ENCODE peak calls at places on chromosomes 11 and 22, in seven cellular contexts. C is kidney, F is ovary, U is breast epithelium, L is skeletal muscle cell, X is upper lobe of right lung, H is foreskin fibroblast. V is an unnamed sample.

GRCh38 chr11:73950869-73951710 is at the start of gene DNAJB13:
- DNase-seq in C (peak), F (peak), U (no peak), L (no peak), X (no peak), H (peak), V (peak)

GRCh38 chr11:120710354-120711187 is 199.0 kb downstream of the GRIK4 start:
- DNase-seq in C (peak), F (peak), U (peak), L (peak), X (no peak), H (peak), V (peak)

GRCh38 chr22:27718186-27719032 is 83.1 kb downstream of the MN1 start:
- DNase-seq in C (peak), F (peak), U (peak), L (peak), X (peak), H (peak), V (peak)

GRCh38 chr22:27107824-27108223 is 450.4 kb downstream of the MIAT start:
- DNase-seq in C (peak), F (peak), U (peak), L (peak), X (no peak), H (peak), V (peak)

GRCh38 chr22:37182101-37182948 is 5.7 kb downstream of the C1QTNF6 start:
- DNase-seq in C (peak), F (no peak), U (no peak), L (no peak), X (peak), H (no peak), V (no peak)

GRCh38 chr11:60854140-60854846 is 1.5 kb downstream of the PTGDR2 start:
- DNase-seq in C (no peak), F (no peak), U (no peak), L (no peak), X (no peak), H (no peak), V (no peak)

GRCh38 chr11:44036811-44037657 is 10.7 kb upstream of the ACCSL start:
- DNase-seq in C (peak), F (peak), U (peak), L (peak), X (peak), H (peak), V (peak)

GRCh38 chr22:29331658-29332300 is 16.3 kb upstream of the RASL10A start:
- DNase-seq in C (peak), F (no peak), U (no peak), L (no peak), X (no peak), H (peak), V (no peak)

GRCh38 chr11:114362958-114363357 is 37.4 kb downstream of the C11orf71 start:
- DNase-seq in C (no peak), F (no peak), U (no peak), L (no peak), X (no peak), H (no peak), V (no peak)

GRCh38 chr11:69080361-69080973 is 31.7 kb downstream of the TPCN2 start:
- DNase-seq in C (no peak), F (no peak), U (no peak), L (no peak), X (no peak), H (peak), V (peak)

GRCh38 chr11:94219771-94220170 is 84.6 kb upstream of the IZUMO1R start:
- DNase-seq in C (no peak), F (no peak), U (no peak), L (no peak), X (no peak), H (no peak), V (no peak)

GRCh38 chr22:32723632-32724031 is 77.9 kb upstream of the TIMP3 start:
- DNase-seq in C (peak), F (peak), U (peak), L (peak), X (peak), H (peak), V (peak)

GRCh38 chr11:40306938-40307548 is 1152.4 kb downstream of the LRRC4C start:
- DNase-seq in C (no peak), F (no peak), U (no peak), L (peak), X (no peak), H (peak), V (peak)

GRCh38 chr11:15106201-15106965 is 8.3 kb upstream of the INSC start:
- DNase-seq in C (no peak), F (no peak), U (no peak), L (peak), X (no peak), H (peak), V (peak)

GRCh38 chr11:113401718-113402117 is 14.1 kb downstream of the ANKK1 start:
- DNase-seq in C (peak), F (no peak), U (peak), L (no peak), X (peak), H (peak), V (peak)

GRCh38 chr11:127492025-127492424 is 491.5 kb upstream of the KIRREL3 start:
- DNase-seq in C (no peak), F (no peak), U (no peak), L (no peak), X (no peak), H (no peak), V (no peak)

GRCh38 chr11:61384271-61385242 is 7.8 kb upstream of the TMEM216 start:
- DNase-seq in C (no peak), F (no peak), U (no peak), L (no peak), X (peak), H (peak), V (no peak)

GRCh38 chr11:78808903-78809302 is 234.2 kb upstream of the NARS2 start:
- DNase-seq in C (no peak), F (no peak), U (no peak), L (no peak), X (no peak), H (no peak), V (no peak)

GRCh38 chr22:50694766-50695420 is 22.3 kb downstream of the SHANK3 start:
- DNase-seq in C (peak), F (peak), U (no peak), L (no peak), X (peak), H (no peak), V (no peak)

GRCh38 chr11:45204761-45205160 is 58.3 kb downstream of the PRDM11 start:
- DNase-seq in C (no peak), F (no peak), U (no peak), L (no peak), X (no peak), H (peak), V (no peak)

GRCh38 chr11:79013509-79013908 is 427.3 kb downstream of the TENM4 start:
- DNase-seq in C (no peak), F (no peak), U (no peak), L (peak), X (no peak), H (peak), V (peak)

GRCh38 chr11:6249822-6250555 is 9.6 kb upstream of the CCKBR start:
- DNase-seq in C (no peak), F (peak), U (no peak), L (peak), X (peak), H (peak), V (peak)

GRCh38 chr22:29342577-29343312 is 27.2 kb upstream of the RASL10A start:
- DNase-seq in C (no peak), F (no peak), U (no peak), L (no peak), X (no peak), H (no peak), V (no peak)

GRCh38 chr11:112797072-112797471 is 164.1 kb upstream of the NCAM1 start:
- DNase-seq in C (no peak), F (no peak), U (no peak), L (no peak), X (no peak), H (no peak), V (no peak)

GRCh38 chr11:86508604-86509471 is 134.2 kb downstream of the CCDC81 start:
- DNase-seq in C (no peak), F (no peak), U (no peak), L (no peak), X (no peak), H (peak), V (no peak)

GRCh38 chr11:126310229-126310991 is 6.5 kb downstream of the DCPS start:
- DNase-seq in C (peak), F (peak), U (peak), L (no peak), X (peak), H (peak), V (peak)

GRCh38 chr11:20599424-20600346 is at the start of gene SLC6A5:
- DNase-seq in C (no peak), F (no peak), U (no peak), L (peak), X (peak), H (peak), V (peak)

GRCh38 chr22:37169947-37170688 is 17.9 kb downstream of the C1QTNF6 start:
- DNase-seq in C (peak), F (no peak), U (no peak), L (no peak), X (peak), H (no peak), V (no peak)

GRCh38 chr11:126319374-126319740 is 15.5 kb downstream of the DCPS start:
- DNase-seq in C (no peak), F (no peak), U (no peak), L (no peak), X (no peak), H (peak), V (no peak)

GRCh38 chr11:61004037-61004641 is 32.7 kb downstream of the CD6 start:
- DNase-seq in C (peak), F (peak), U (no peak), L (peak), X (no peak), H (no peak), V (no peak)

GRCh38 chr11:88016392-88017020 is 158.7 kb downstream of the RAB38 start:
- DNase-seq in C (no peak), F (peak), U (peak), L (peak), X (no peak), H (peak), V (peak)

GRCh38 chr11:107592256-107592655 is 1.3 kb downstream of the ELMOD1 start:
- DNase-seq in C (no peak), F (no peak), U (no peak), L (no peak), X (no peak), H (no peak), V (no peak)

GRCh38 chr11:39374963-39375698 is 2084.3 kb downstream of the LRRC4C start:
- DNase-seq in C (no peak), F (no peak), U (no peak), L (no peak), X (no peak), H (peak), V (no peak)

GRCh38 chr11:1870326-1870696 is 17.4 kb downstream of the LSP1 start:
- DNase-seq in C (peak), F (no peak), U (no peak), L (no peak), X (peak), H (no peak), V (no peak)
- H3K4me3 ChIP-seq in C (no peak), F (no peak), U (peak), L (no peak), X (no peak), H (no peak), V (peak)

GRCh38 chr11:66745356-66746235 is 16.6 kb upstream of the SPTBN2 start:
- DNase-seq in C (peak), F (no peak), U (no peak), L (no peak), X (peak), H (peak), V (peak)
- H3K4me3 ChIP-seq in C (peak), F (peak), U (peak), L (peak), X (peak), H (peak), V (peak)

GRCh38 chr22:39450258-39450955 is 6.4 kb upstream of the MGAT3 start:
- DNase-seq in C (no peak), F (no peak), U (no peak), L (no peak), X (no peak), H (no peak), V (no peak)
- H3K4me3 ChIP-seq in C (no peak), F (no peak), U (no peak), L (no peak), X (no peak), H (no peak), V (no peak)

GRCh38 chr11:13207270-13207664 is 70.3 kb upstream of the BMAL1 start:
- DNase-seq in C (no peak), F (no peak), U (no peak), L (no peak), X (no peak), H (no peak), V (no peak)
- H3K4me3 ChIP-seq in C (no peak), F (no peak), U (peak), L (no peak), X (peak), H (no peak), V (no peak)

DNA sequence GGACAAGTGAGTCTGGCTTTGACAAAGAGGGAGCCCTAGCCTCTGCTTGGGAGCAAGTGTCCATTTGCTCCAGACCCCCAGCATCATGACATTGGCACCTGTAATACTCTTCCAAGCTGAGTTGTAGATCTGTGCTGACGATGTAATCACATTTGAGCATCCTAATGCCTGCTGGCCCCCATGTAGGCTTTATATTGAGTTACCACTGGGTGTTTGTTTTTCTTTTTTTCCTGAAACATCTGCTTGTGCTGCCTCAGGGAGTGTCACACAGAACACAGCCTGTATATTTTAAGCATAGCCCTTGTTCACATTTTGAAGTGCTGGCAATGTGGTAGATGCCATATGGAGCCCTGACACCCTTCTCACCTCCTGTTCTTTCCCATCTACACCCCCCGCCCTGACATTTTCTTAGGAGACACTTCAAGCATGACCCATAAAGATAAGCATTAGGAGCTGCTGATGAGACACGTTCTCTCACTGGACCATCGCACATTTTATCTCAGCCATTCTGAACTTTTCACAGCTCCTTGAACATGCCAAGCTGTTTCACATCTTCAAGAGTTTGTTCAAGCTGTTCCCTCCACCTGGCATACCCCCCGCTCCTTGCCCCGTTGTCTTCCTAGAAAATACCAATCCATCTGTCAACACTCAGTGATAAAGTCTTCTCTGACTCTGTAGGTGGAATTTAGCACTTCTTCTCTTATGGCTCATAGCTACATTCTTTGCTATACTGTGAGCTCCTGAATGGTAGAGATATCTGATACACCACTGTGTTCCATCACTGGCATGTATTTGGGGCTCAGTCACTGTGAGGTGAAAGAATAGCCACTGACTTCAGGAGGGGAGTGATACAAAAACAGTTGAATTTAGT is 128.7 kb downstream of the TRIM44 start:
- DNase-seq in C (no peak), F (no peak), U (no peak), L (no peak), X (no peak), H (peak), V (no peak)
- H3K4me3 ChIP-seq in C (no peak), F (no peak), U (no peak), L (no peak), X (no peak), H (no peak), V (no peak)

GRCh38 chr11:64713781-64714363 is 9.1 kb downstream of the NRXN2 start:
- DNase-seq in C (no peak), F (no peak), U (no peak), L (no peak), X (peak), H (no peak), V (no peak)
- H3K4me3 ChIP-seq in C (no peak), F (no peak), U (no peak), L (no peak), X (no peak), H (no peak), V (no peak)

GRCh38 chr22:46043339-46043738 is 66.4 kb upstream of the WNT7B start:
- DNase-seq in C (peak), F (peak), U (no peak), L (no peak), X (peak), H (no peak), V (no peak)
- H3K4me3 ChIP-seq in C (peak), F (peak), U (peak), L (no peak), X (peak), H (peak), V (peak)

GRCh38 chr11:118068206-118068944 is 8.5 kb upstream of the TMPRSS4 start:
- DNase-seq in C (no peak), F (no peak), U (no peak), L (no peak), X (no peak), H (no peak), V (no peak)
- H3K4me3 ChIP-seq in C (no peak), F (no peak), U (no peak), L (no peak), X (no peak), H (no peak), V (no peak)